ENCODE peak calls at places on chromosome 5, in ten cellular contexts. One of them, this sample, is unnamed.

GRCh38 chr5:179285236-179285635 is 60.0 kb downstream of the ADAMTS2 start:
- DNase-seq in COR-L47: no peak
- DNase-seq in Kasumi-1: no peak
- DNase-seq in B cell: no peak
- DNase-seq in retina: peak
- DNase-seq in HCT116: no peak
- DNase-seq in mucosa of descending colon: peak
- DNase-seq in iPS-NIHi11: no peak
- DNase-seq in SK-N-DZ: peak
- DNase-seq in mesendoderm: no peak
- DNase-seq in this sample: no peak

GRCh38 chr5:159208508-159209437 is 580 bp downstream of the RNF145 start:
- DNase-seq in COR-L47: no peak
- DNase-seq in Kasumi-1: no peak
- DNase-seq in B cell: no peak
- DNase-seq in retina: peak
- DNase-seq in HCT116: no peak
- DNase-seq in mucosa of descending colon: peak
- DNase-seq in iPS-NIHi11: peak
- DNase-seq in SK-N-DZ: peak
- DNase-seq in mesendoderm: peak
- DNase-seq in this sample: peak

GRCh38 chr5:68652507-68652906 is 437.0 kb downstream of the PIK3R1 start:
- DNase-seq in COR-L47: no peak
- DNase-seq in Kasumi-1: no peak
- DNase-seq in B cell: no peak
- DNase-seq in retina: no peak
- DNase-seq in HCT116: no peak
- DNase-seq in mucosa of descending colon: no peak
- DNase-seq in iPS-NIHi11: no peak
- DNase-seq in SK-N-DZ: no peak
- DNase-seq in mesendoderm: no peak
- DNase-seq in this sample: peak

GRCh38 chr5:139747583-139748504 is 47.8 kb upstream of the PSD2 start:
- DNase-seq in COR-L47: peak
- DNase-seq in Kasumi-1: no peak
- DNase-seq in B cell: peak
- DNase-seq in retina: peak
- DNase-seq in HCT116: no peak
- DNase-seq in mucosa of descending colon: peak
- DNase-seq in iPS-NIHi11: no peak
- DNase-seq in SK-N-DZ: no peak
- DNase-seq in mesendoderm: peak
- DNase-seq in this sample: no peak

GRCh38 chr5:139844472-139845145 is 49.0 kb downstream of the PSD2 start:
- DNase-seq in COR-L47: peak
- DNase-seq in Kasumi-1: peak
- DNase-seq in B cell: peak
- DNase-seq in retina: peak
- DNase-seq in HCT116: peak
- DNase-seq in mucosa of descending colon: peak
- DNase-seq in iPS-NIHi11: peak
- DNase-seq in SK-N-DZ: peak
- DNase-seq in mesendoderm: peak
- DNase-seq in this sample: peak

GRCh38 chr5:174726916-174727793 is 2.8 kb downstream of the MSX2 start:
- DNase-seq in COR-L47: no peak
- DNase-seq in Kasumi-1: no peak
- DNase-seq in B cell: no peak
- DNase-seq in retina: no peak
- DNase-seq in HCT116: no peak
- DNase-seq in mucosa of descending colon: no peak
- DNase-seq in iPS-NIHi11: no peak
- DNase-seq in SK-N-DZ: no peak
- DNase-seq in mesendoderm: peak
- DNase-seq in this sample: no peak

GRCh38 chr5:44565872-44566271 is 176.7 kb upstream of the FGF10 start:
- DNase-seq in COR-L47: no peak
- DNase-seq in Kasumi-1: no peak
- DNase-seq in B cell: no peak
- DNase-seq in retina: no peak
- DNase-seq in HCT116: no peak
- DNase-seq in mucosa of descending colon: no peak
- DNase-seq in iPS-NIHi11: no peak
- DNase-seq in SK-N-DZ: no peak
- DNase-seq in mesendoderm: peak
- DNase-seq in this sample: no peak

GRCh38 chr5:69217154-69217731 is 17.4 kb upstream of the CDK7 start:
- DNase-seq in COR-L47: no peak
- DNase-seq in Kasumi-1: peak
- DNase-seq in B cell: no peak
- DNase-seq in retina: no peak
- DNase-seq in HCT116: no peak
- DNase-seq in mucosa of descending colon: no peak
- DNase-seq in iPS-NIHi11: peak
- DNase-seq in SK-N-DZ: no peak
- DNase-seq in mesendoderm: no peak
- DNase-seq in this sample: no peak

GRCh38 chr5:43563321-43563720 is 6.4 kb upstream of the PAIP1 start:
- DNase-seq in COR-L47: no peak
- DNase-seq in Kasumi-1: no peak
- DNase-seq in B cell: no peak
- DNase-seq in retina: no peak
- DNase-seq in HCT116: no peak
- DNase-seq in mucosa of descending colon: no peak
- DNase-seq in iPS-NIHi11: no peak
- DNase-seq in SK-N-DZ: no peak
- DNase-seq in mesendoderm: no peak
- DNase-seq in this sample: no peak

GRCh38 chr5:132656774-132657355 is 1.1 kb upstream of the IL13 start:
- DNase-seq in COR-L47: no peak
- DNase-seq in Kasumi-1: no peak
- DNase-seq in B cell: no peak
- DNase-seq in retina: no peak
- DNase-seq in HCT116: no peak
- DNase-seq in mucosa of descending colon: no peak
- DNase-seq in iPS-NIHi11: no peak
- DNase-seq in SK-N-DZ: no peak
- DNase-seq in mesendoderm: no peak
- DNase-seq in this sample: no peak

GRCh38 chr5:34606101-34606500 is 50.0 kb upstream of the RAI14 start:
- DNase-seq in COR-L47: no peak
- DNase-seq in Kasumi-1: no peak
- DNase-seq in B cell: no peak
- DNase-seq in retina: no peak
- DNase-seq in HCT116: no peak
- DNase-seq in mucosa of descending colon: no peak
- DNase-seq in iPS-NIHi11: no peak
- DNase-seq in SK-N-DZ: no peak
- DNase-seq in mesendoderm: no peak
- DNase-seq in this sample: no peak

GRCh38 chr5:78753093-78753531 is 104.5 kb upstream of the LHFPL2 start:
- DNase-seq in COR-L47: no peak
- DNase-seq in Kasumi-1: no peak
- DNase-seq in B cell: no peak
- DNase-seq in retina: no peak
- DNase-seq in HCT116: no peak
- DNase-seq in mucosa of descending colon: no peak
- DNase-seq in iPS-NIHi11: no peak
- DNase-seq in SK-N-DZ: no peak
- DNase-seq in mesendoderm: no peak
- DNase-seq in this sample: peak

GRCh38 chr5:163269624-163270023 is 167.8 kb upstream of the CCNG1 start:
- DNase-seq in COR-L47: no peak
- DNase-seq in Kasumi-1: no peak
- DNase-seq in B cell: no peak
- DNase-seq in retina: peak
- DNase-seq in HCT116: no peak
- DNase-seq in mucosa of descending colon: no peak
- DNase-seq in iPS-NIHi11: no peak
- DNase-seq in SK-N-DZ: no peak
- DNase-seq in mesendoderm: peak
- DNase-seq in this sample: no peak

GRCh38 chr5:153617190-153617589 is 126.7 kb downstream of the GRIA1 start:
- DNase-seq in COR-L47: no peak
- DNase-seq in Kasumi-1: no peak
- DNase-seq in B cell: no peak
- DNase-seq in retina: no peak
- DNase-seq in HCT116: no peak
- DNase-seq in mucosa of descending colon: no peak
- DNase-seq in iPS-NIHi11: no peak
- DNase-seq in SK-N-DZ: no peak
- DNase-seq in mesendoderm: no peak
- DNase-seq in this sample: no peak

GRCh38 chr5:82058710-82059109 is 86.9 kb downstream of the ATG10 start:
- DNase-seq in COR-L47: no peak
- DNase-seq in Kasumi-1: no peak
- DNase-seq in B cell: no peak
- DNase-seq in retina: no peak
- DNase-seq in HCT116: no peak
- DNase-seq in mucosa of descending colon: no peak
- DNase-seq in iPS-NIHi11: no peak
- DNase-seq in SK-N-DZ: no peak
- DNase-seq in mesendoderm: no peak
- DNase-seq in this sample: no peak

GRCh38 chr5:10521466-10522223 is 42.2 kb upstream of the ANKRD33B start:
- DNase-seq in COR-L47: no peak
- DNase-seq in Kasumi-1: no peak
- DNase-seq in B cell: no peak
- DNase-seq in retina: no peak
- DNase-seq in HCT116: peak
- DNase-seq in mucosa of descending colon: no peak
- DNase-seq in iPS-NIHi11: peak
- DNase-seq in SK-N-DZ: no peak
- DNase-seq in mesendoderm: peak
- DNase-seq in this sample: peak

GRCh38 chr5:6666762-6667161 is 33.5 kb downstream of the SRD5A1 start:
- DNase-seq in COR-L47: no peak
- DNase-seq in Kasumi-1: no peak
- DNase-seq in B cell: no peak
- DNase-seq in retina: no peak
- DNase-seq in HCT116: no peak
- DNase-seq in mucosa of descending colon: no peak
- DNase-seq in iPS-NIHi11: no peak
- DNase-seq in SK-N-DZ: no peak
- DNase-seq in mesendoderm: no peak
- DNase-seq in this sample: no peak

GRCh38 chr5:174935854-174936474 is 211.6 kb downstream of the MSX2 start:
- DNase-seq in COR-L47: peak
- DNase-seq in Kasumi-1: peak
- DNase-seq in B cell: no peak
- DNase-seq in retina: peak
- DNase-seq in HCT116: peak
- DNase-seq in mucosa of descending colon: peak
- DNase-seq in iPS-NIHi11: peak
- DNase-seq in SK-N-DZ: peak
- DNase-seq in mesendoderm: peak
- DNase-seq in this sample: peak

GRCh38 chr5:54867310-54867944 is 118.0 kb downstream of the ESM1 start:
- DNase-seq in COR-L47: peak
- DNase-seq in Kasumi-1: peak
- DNase-seq in B cell: no peak
- DNase-seq in retina: peak
- DNase-seq in HCT116: peak
- DNase-seq in mucosa of descending colon: no peak
- DNase-seq in iPS-NIHi11: peak
- DNase-seq in SK-N-DZ: peak
- DNase-seq in mesendoderm: peak
- DNase-seq in this sample: peak

GRCh38 chr5:77644443-77645157 is 6.1 kb upstream of the OTP start:
- DNase-seq in COR-L47: peak
- DNase-seq in Kasumi-1: no peak
- DNase-seq in B cell: no peak
- DNase-seq in retina: peak
- DNase-seq in HCT116: no peak
- DNase-seq in mucosa of descending colon: no peak
- DNase-seq in iPS-NIHi11: peak
- DNase-seq in SK-N-DZ: no peak
- DNase-seq in mesendoderm: peak
- DNase-seq in this sample: no peak

GRCh38 chr5:137328418-137328937 is 170.6 kb downstream of the SPOCK1 start:
- DNase-seq in COR-L47: no peak
- DNase-seq in Kasumi-1: no peak
- DNase-seq in B cell: no peak
- DNase-seq in retina: no peak
- DNase-seq in HCT116: no peak
- DNase-seq in mucosa of descending colon: no peak
- DNase-seq in iPS-NIHi11: no peak
- DNase-seq in SK-N-DZ: no peak
- DNase-seq in mesendoderm: no peak
- DNase-seq in this sample: no peak

GRCh38 chr5:79263290-79263689 is 27.4 kb downstream of the JMY start:
- DNase-seq in COR-L47: no peak
- DNase-seq in Kasumi-1: no peak
- DNase-seq in B cell: no peak
- DNase-seq in retina: no peak
- DNase-seq in HCT116: no peak
- DNase-seq in mucosa of descending colon: no peak
- DNase-seq in iPS-NIHi11: no peak
- DNase-seq in SK-N-DZ: no peak
- DNase-seq in mesendoderm: no peak
- DNase-seq in this sample: no peak

GRCh38 chr5:56829137-56829536 is 13.8 kb downstream of the MAP3K1 start:
- DNase-seq in COR-L47: no peak
- DNase-seq in Kasumi-1: no peak
- DNase-seq in B cell: peak
- DNase-seq in retina: no peak
- DNase-seq in HCT116: peak
- DNase-seq in mucosa of descending colon: no peak
- DNase-seq in iPS-NIHi11: no peak
- DNase-seq in SK-N-DZ: no peak
- DNase-seq in mesendoderm: no peak
- DNase-seq in this sample: no peak

GRCh38 chr5:94793113-94793815 is 174.8 kb downstream of the SLF1 start:
- DNase-seq in COR-L47: no peak
- DNase-seq in Kasumi-1: peak
- DNase-seq in B cell: no peak
- DNase-seq in retina: no peak
- DNase-seq in HCT116: no peak
- DNase-seq in mucosa of descending colon: no peak
- DNase-seq in iPS-NIHi11: no peak
- DNase-seq in SK-N-DZ: no peak
- DNase-seq in mesendoderm: no peak
- DNase-seq in this sample: no peak

GRCh38 chr5:38211354-38211710 is 47.0 kb upstream of the EGFLAM start:
- DNase-seq in COR-L47: no peak
- DNase-seq in Kasumi-1: no peak
- DNase-seq in B cell: no peak
- DNase-seq in retina: no peak
- DNase-seq in HCT116: no peak
- DNase-seq in mucosa of descending colon: no peak
- DNase-seq in iPS-NIHi11: no peak
- DNase-seq in SK-N-DZ: peak
- DNase-seq in mesendoderm: no peak
- DNase-seq in this sample: no peak

GRCh38 chr5:131532016-131532640 is 102.9 kb downstream of the RAPGEF6 start:
- DNase-seq in COR-L47: no peak
- DNase-seq in Kasumi-1: no peak
- DNase-seq in B cell: no peak
- DNase-seq in retina: no peak
- DNase-seq in HCT116: no peak
- DNase-seq in mucosa of descending colon: no peak
- DNase-seq in iPS-NIHi11: no peak
- DNase-seq in SK-N-DZ: no peak
- DNase-seq in mesendoderm: no peak
- DNase-seq in this sample: no peak

GRCh38 chr5:5278815-5279381 is 138.8 kb downstream of the ADAMTS16 start:
- DNase-seq in COR-L47: no peak
- DNase-seq in Kasumi-1: no peak
- DNase-seq in B cell: no peak
- DNase-seq in retina: no peak
- DNase-seq in HCT116: no peak
- DNase-seq in mucosa of descending colon: no peak
- DNase-seq in iPS-NIHi11: no peak
- DNase-seq in SK-N-DZ: no peak
- DNase-seq in mesendoderm: peak
- DNase-seq in this sample: no peak

GRCh38 chr5:81850494-81850893 is 99.6 kb upstream of the SSBP2 start:
- DNase-seq in COR-L47: no peak
- DNase-seq in Kasumi-1: no peak
- DNase-seq in B cell: no peak
- DNase-seq in retina: peak
- DNase-seq in HCT116: no peak
- DNase-seq in mucosa of descending colon: no peak
- DNase-seq in iPS-NIHi11: no peak
- DNase-seq in SK-N-DZ: peak
- DNase-seq in mesendoderm: peak
- DNase-seq in this sample: no peak